ENCODE peak calls at places on chromosomes 7 and 10, in five cellular contexts. One of them, this sample, is unnamed.

GRCh38 chr10:95264227-95265051 is 26.4 kb downstream of the PDLIM1 start:
- DNase-seq in skeletal muscle cell: no peak
- DNase-seq in NCI-H82: no peak
- DNase-seq in type B pancreatic cell: peak
- DNase-seq in COR-L47: peak
- DNase-seq in this sample: no peak

GRCh38 chr7:106731207-106731606 is 70.2 kb upstream of the CCDC71L start:
- DNase-seq in type B pancreatic cell: no peak
- DNase-seq in COR-L47: peak
- DNase-seq in NCI-H82: no peak
- DNase-seq in skeletal muscle cell: no peak
- DNase-seq in this sample: no peak

GRCh38 chr10:113034008-113034407 is 84.0 kb downstream of the TCF7L2 start:
- DNase-seq in type B pancreatic cell: no peak
- DNase-seq in NCI-H82: no peak
- DNase-seq in COR-L47: no peak
- DNase-seq in skeletal muscle cell: no peak
- DNase-seq in this sample: no peak

GRCh38 chr7:29146082-29146706 is at the start of gene CPVL:
- DNase-seq in NCI-H82: peak
- DNase-seq in COR-L47: peak
- DNase-seq in skeletal muscle cell: no peak
- DNase-seq in type B pancreatic cell: peak
- DNase-seq in this sample: no peak

GRCh38 chr10:118374404-118374803 is 32.3 kb upstream of the FAM204A start:
- DNase-seq in skeletal muscle cell: no peak
- DNase-seq in type B pancreatic cell: no peak
- DNase-seq in NCI-H82: no peak
- DNase-seq in COR-L47: no peak
- DNase-seq in this sample: no peak

GRCh38 chr10:77104459-77104980 is 533.1 kb downstream of the KCNMA1 start:
- DNase-seq in COR-L47: no peak
- DNase-seq in NCI-H82: no peak
- DNase-seq in skeletal muscle cell: peak
- DNase-seq in type B pancreatic cell: no peak
- DNase-seq in this sample: no peak

GRCh38 chr10:50346947-50347346 is 95.6 kb upstream of the ASAH2 start:
- DNase-seq in COR-L47: no peak
- DNase-seq in NCI-H82: no peak
- DNase-seq in type B pancreatic cell: no peak
- DNase-seq in skeletal muscle cell: no peak
- DNase-seq in this sample: no peak

GRCh38 chr7:69213882-69214281 is 384.4 kb upstream of the AUTS2 start:
- DNase-seq in COR-L47: peak
- DNase-seq in skeletal muscle cell: no peak
- DNase-seq in NCI-H82: no peak
- DNase-seq in type B pancreatic cell: no peak
- DNase-seq in this sample: no peak

GRCh38 chr7:151382079-151382885 is 27.6 kb downstream of the WDR86 start:
- DNase-seq in type B pancreatic cell: no peak
- DNase-seq in COR-L47: no peak
- DNase-seq in skeletal muscle cell: no peak
- DNase-seq in NCI-H82: no peak
- DNase-seq in this sample: no peak

GRCh38 chr7:43234968-43235367 is 122.5 kb downstream of the HECW1 start:
- DNase-seq in skeletal muscle cell: no peak
- DNase-seq in COR-L47: no peak
- DNase-seq in type B pancreatic cell: no peak
- DNase-seq in NCI-H82: no peak
- DNase-seq in this sample: no peak

GRCh38 chr7:3065724-3066143 is 22.1 kb upstream of the CARD11 start:
- DNase-seq in NCI-H82: peak
- DNase-seq in COR-L47: no peak
- DNase-seq in type B pancreatic cell: no peak
- DNase-seq in skeletal muscle cell: no peak
- DNase-seq in this sample: no peak

GRCh38 chr10:98528166-98528784 is 81.5 kb upstream of the HPS1 start:
- DNase-seq in skeletal muscle cell: no peak
- DNase-seq in COR-L47: no peak
- DNase-seq in type B pancreatic cell: no peak
- DNase-seq in NCI-H82: no peak
- DNase-seq in this sample: no peak